ENCODE peak calls at places on chromosomes 3 and 15, in ten cellular contexts. One of them, this sample, is unnamed. For H3K4me1 and H3K9me3, the result is how much of the 10 kb centered on the place peaks cover.

GRCh38 chr3:197957775-197958103 is 2.3 kb upstream of the LMLN start:
- DNase-seq in CD8-positive, alpha-beta memory T cell: no peak
- DNase-seq in cardiac muscle cell: no peak
- DNase-seq in stomach: no peak
- DNase-seq in spleen: no peak
- DNase-seq in esophagus squamous epithelium: no peak
- DNase-seq in tibial artery: no peak
- DNase-seq in suprapubic skin: no peak
- DNase-seq in body of pancreas: no peak
- DNase-seq in right atrium auricular region: no peak
- DNase-seq in this sample: no peak

GRCh38 chr3:13713396-13713795 is 164.5 kb downstream of the FBLN2 start:
- DNase-seq in esophagus squamous epithelium: no peak
- DNase-seq in CD8-positive, alpha-beta memory T cell: no peak
- DNase-seq in right atrium auricular region: peak
- DNase-seq in spleen: peak
- DNase-seq in tibial artery: no peak
- DNase-seq in body of pancreas: no peak
- DNase-seq in stomach: peak
- DNase-seq in suprapubic skin: peak
- DNase-seq in cardiac muscle cell: no peak
- DNase-seq in this sample: no peak

GRCh38 chr3:104952587-104952986 is 414.1 kb upstream of the ALCAM start:
- DNase-seq in tibial artery: no peak
- DNase-seq in stomach: peak
- DNase-seq in CD8-positive, alpha-beta memory T cell: no peak
- DNase-seq in esophagus squamous epithelium: no peak
- DNase-seq in cardiac muscle cell: no peak
- DNase-seq in right atrium auricular region: no peak
- DNase-seq in body of pancreas: peak
- DNase-seq in spleen: no peak
- DNase-seq in suprapubic skin: no peak
- DNase-seq in this sample: no peak

GRCh38 chr15:96948981-96949380 is 618.5 kb downstream of the NR2F2 start:
- DNase-seq in CD8-positive, alpha-beta memory T cell: no peak
- DNase-seq in esophagus squamous epithelium: no peak
- DNase-seq in right atrium auricular region: no peak
- DNase-seq in stomach: no peak
- DNase-seq in body of pancreas: no peak
- DNase-seq in cardiac muscle cell: no peak
- DNase-seq in spleen: no peak
- DNase-seq in tibial artery: no peak
- DNase-seq in suprapubic skin: no peak
- DNase-seq in this sample: no peak

GRCh38 chr3:150063237-150063636 is 92.5 kb upstream of the PFN2 start:
- DNase-seq in body of pancreas: no peak
- DNase-seq in esophagus squamous epithelium: no peak
- DNase-seq in CD8-positive, alpha-beta memory T cell: no peak
- DNase-seq in tibial artery: no peak
- DNase-seq in cardiac muscle cell: no peak
- DNase-seq in stomach: no peak
- DNase-seq in spleen: no peak
- DNase-seq in right atrium auricular region: no peak
- DNase-seq in suprapubic skin: no peak
- DNase-seq in this sample: no peak

GRCh38 chr3:133412511-133413165 is 12.8 kb downstream of the BFSP2 start:
- DNase-seq in body of pancreas: no peak
- DNase-seq in suprapubic skin: no peak
- DNase-seq in spleen: no peak
- DNase-seq in cardiac muscle cell: no peak
- DNase-seq in esophagus squamous epithelium: no peak
- DNase-seq in stomach: no peak
- DNase-seq in right atrium auricular region: peak
- DNase-seq in tibial artery: no peak
- DNase-seq in CD8-positive, alpha-beta memory T cell: no peak
- DNase-seq in this sample: no peak

GRCh38 chr15:28002136-28002861 is 96.8 kb downstream of the OCA2 start:
- DNase-seq in cardiac muscle cell: no peak
- DNase-seq in CD8-positive, alpha-beta memory T cell: no peak
- DNase-seq in suprapubic skin: peak
- DNase-seq in body of pancreas: no peak
- DNase-seq in spleen: no peak
- DNase-seq in tibial artery: no peak
- DNase-seq in esophagus squamous epithelium: no peak
- DNase-seq in right atrium auricular region: peak
- DNase-seq in stomach: no peak
- DNase-seq in this sample: no peak

GRCh38 chr15:96285306-96285705 is 45.2 kb upstream of the NR2F2 start:
- DNase-seq in spleen: no peak
- DNase-seq in right atrium auricular region: no peak
- DNase-seq in CD8-positive, alpha-beta memory T cell: no peak
- DNase-seq in tibial artery: no peak
- DNase-seq in body of pancreas: no peak
- DNase-seq in esophagus squamous epithelium: no peak
- DNase-seq in cardiac muscle cell: no peak
- DNase-seq in stomach: no peak
- DNase-seq in suprapubic skin: no peak
- DNase-seq in this sample: no peak

GRCh38 chr3:160676547-160677303 is at the start of gene ARL14:
- DNase-seq in suprapubic skin: no peak
- DNase-seq in right atrium auricular region: no peak
- DNase-seq in CD8-positive, alpha-beta memory T cell: no peak
- DNase-seq in stomach: peak
- DNase-seq in tibial artery: no peak
- DNase-seq in cardiac muscle cell: no peak
- DNase-seq in body of pancreas: peak
- DNase-seq in esophagus squamous epithelium: no peak
- DNase-seq in spleen: no peak
- DNase-seq in this sample: no peak

GRCh38 chr3:46477756-46478155 is 13.1 kb upstream of the LTF start:
- DNase-seq in stomach: no peak
- DNase-seq in body of pancreas: no peak
- DNase-seq in CD8-positive, alpha-beta memory T cell: no peak
- DNase-seq in cardiac muscle cell: no peak
- DNase-seq in tibial artery: no peak
- DNase-seq in suprapubic skin: peak
- DNase-seq in spleen: no peak
- DNase-seq in right atrium auricular region: peak
- DNase-seq in esophagus squamous epithelium: no peak
- DNase-seq in this sample: peak

GRCh38 chr3:134543113-134543512 is 57.3 kb downstream of the CEP63 start:
- DNase-seq in stomach: no peak
- DNase-seq in CD8-positive, alpha-beta memory T cell: no peak
- DNase-seq in cardiac muscle cell: no peak
- DNase-seq in suprapubic skin: no peak
- DNase-seq in tibial artery: no peak
- DNase-seq in esophagus squamous epithelium: no peak
- DNase-seq in right atrium auricular region: no peak
- DNase-seq in body of pancreas: no peak
- DNase-seq in spleen: peak
- DNase-seq in this sample: no peak

GRCh38 chr3:17580901-17581300 is 161.5 kb downstream of the TBC1D5 start:
- DNase-seq in esophagus squamous epithelium: no peak
- DNase-seq in cardiac muscle cell: no peak
- DNase-seq in body of pancreas: no peak
- DNase-seq in right atrium auricular region: no peak
- DNase-seq in suprapubic skin: no peak
- DNase-seq in tibial artery: no peak
- DNase-seq in stomach: no peak
- DNase-seq in spleen: no peak
- DNase-seq in CD8-positive, alpha-beta memory T cell: no peak
- DNase-seq in this sample: no peak

GRCh38 chr3:115512565-115513410 is 110.5 kb upstream of the GAP43 start:
- DNase-seq in right atrium auricular region: no peak
- DNase-seq in stomach: no peak
- DNase-seq in CD8-positive, alpha-beta memory T cell: no peak
- DNase-seq in spleen: no peak
- DNase-seq in suprapubic skin: no peak
- DNase-seq in cardiac muscle cell: peak
- DNase-seq in esophagus squamous epithelium: no peak
- DNase-seq in body of pancreas: peak
- DNase-seq in tibial artery: no peak
- DNase-seq in this sample: peak

GRCh38 chr3:195770081-195770840 is 41.5 kb downstream of the MUC4 start:
- DNase-seq in esophagus squamous epithelium: no peak
- DNase-seq in body of pancreas: no peak
- DNase-seq in right atrium auricular region: no peak
- DNase-seq in CD8-positive, alpha-beta memory T cell: no peak
- DNase-seq in tibial artery: no peak
- DNase-seq in spleen: peak
- DNase-seq in cardiac muscle cell: no peak
- DNase-seq in stomach: no peak
- DNase-seq in suprapubic skin: peak
- DNase-seq in this sample: no peak

GRCh38 chr3:75737831-75738493 is 47.4 kb downstream of the ZNF717 start:
- DNase-seq in CD8-positive, alpha-beta memory T cell: no peak
- DNase-seq in right atrium auricular region: no peak
- DNase-seq in body of pancreas: no peak
- DNase-seq in spleen: no peak
- DNase-seq in esophagus squamous epithelium: no peak
- DNase-seq in stomach: no peak
- DNase-seq in suprapubic skin: no peak
- DNase-seq in tibial artery: no peak
- DNase-seq in cardiac muscle cell: no peak
- DNase-seq in this sample: no peak

GRCh38 chr3:31384117-31384516 is 148.6 kb upstream of the STT3B start:
- DNase-seq in stomach: no peak
- DNase-seq in body of pancreas: no peak
- DNase-seq in suprapubic skin: no peak
- DNase-seq in tibial artery: no peak
- DNase-seq in spleen: no peak
- DNase-seq in CD8-positive, alpha-beta memory T cell: no peak
- DNase-seq in right atrium auricular region: no peak
- DNase-seq in esophagus squamous epithelium: no peak
- DNase-seq in cardiac muscle cell: no peak
- DNase-seq in this sample: no peak

GRCh38 chr3:50620846-50621245 is 3.9 kb downstream of the MAPKAPK3 start:
- DNase-seq in spleen: no peak
- DNase-seq in body of pancreas: no peak
- DNase-seq in esophagus squamous epithelium: no peak
- DNase-seq in stomach: no peak
- DNase-seq in tibial artery: no peak
- DNase-seq in right atrium auricular region: no peak
- DNase-seq in suprapubic skin: no peak
- DNase-seq in CD8-positive, alpha-beta memory T cell: no peak
- DNase-seq in cardiac muscle cell: no peak
- DNase-seq in this sample: no peak

GRCh38 chr3:75192065-75192658 is 472.0 kb upstream of the FRG2C start:
- DNase-seq in cardiac muscle cell: peak
- DNase-seq in CD8-positive, alpha-beta memory T cell: peak
- DNase-seq in body of pancreas: peak
- DNase-seq in suprapubic skin: no peak
- DNase-seq in right atrium auricular region: no peak
- DNase-seq in tibial artery: no peak
- DNase-seq in stomach: peak
- DNase-seq in esophagus squamous epithelium: no peak
- DNase-seq in spleen: no peak
- DNase-seq in this sample: no peak

GRCh38 chr15:51853987-51854386 is 24.5 kb downstream of the TMOD3 start:
- DNase-seq in body of pancreas: no peak
- DNase-seq in suprapubic skin: no peak
- DNase-seq in esophagus squamous epithelium: no peak
- DNase-seq in right atrium auricular region: no peak
- DNase-seq in stomach: no peak
- DNase-seq in cardiac muscle cell: no peak
- DNase-seq in CD8-positive, alpha-beta memory T cell: no peak
- DNase-seq in tibial artery: no peak
- DNase-seq in spleen: no peak
- DNase-seq in this sample: no peak

GRCh38 chr15:77454956-77455355 is 34.3 kb downstream of the HMG20A start:
- DNase-seq in esophagus squamous epithelium: no peak
- DNase-seq in tibial artery: no peak
- DNase-seq in right atrium auricular region: no peak
- DNase-seq in stomach: no peak
- DNase-seq in cardiac muscle cell: no peak
- DNase-seq in spleen: no peak
- DNase-seq in body of pancreas: no peak
- DNase-seq in suprapubic skin: no peak
- DNase-seq in CD8-positive, alpha-beta memory T cell: no peak
- DNase-seq in this sample: no peak
- H3K4me1 ChIP-seq in esophagus squamous epithelium: under half
- H3K4me1 ChIP-seq in tibial artery: under half
- H3K4me1 ChIP-seq in right atrium auricular region: under half
- H3K4me1 ChIP-seq in stomach: under half
- H3K4me1 ChIP-seq in cardiac muscle cell: under half
- H3K4me1 ChIP-seq in spleen: under half
- H3K4me1 ChIP-seq in body of pancreas: under half
- H3K4me1 ChIP-seq in suprapubic skin: under half
- H3K4me1 ChIP-seq in CD8-positive, alpha-beta memory T cell: under half
- H3K4me1 ChIP-seq in this sample: under half

DNA sequence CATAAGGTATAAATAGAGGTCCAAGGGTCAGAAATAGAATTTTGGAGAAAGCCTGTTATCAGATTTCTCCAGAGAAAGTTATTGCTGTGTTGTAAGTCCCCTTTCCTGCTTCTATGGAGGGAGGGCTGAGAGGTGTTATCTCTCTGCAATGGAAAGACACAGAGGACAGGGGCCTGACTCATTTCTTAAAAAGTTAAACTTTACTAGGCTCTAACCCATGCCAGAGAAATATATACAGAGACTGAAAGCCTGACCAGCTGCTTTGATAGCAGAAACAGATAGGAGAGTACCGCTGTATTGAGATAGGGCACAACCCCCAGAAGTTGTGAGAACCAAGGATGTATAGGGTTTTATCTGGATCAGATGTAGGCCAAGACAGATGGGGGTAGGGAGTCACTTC is 466.7 kb downstream of the FGF12 start:
- DNase-seq in esophagus squamous epithelium: no peak
- DNase-seq in CD8-positive, alpha-beta memory T cell: no peak
- DNase-seq in stomach: no peak
- DNase-seq in spleen: no peak
- DNase-seq in suprapubic skin: no peak
- DNase-seq in tibial artery: no peak
- DNase-seq in cardiac muscle cell: no peak
- DNase-seq in right atrium auricular region: no peak
- DNase-seq in body of pancreas: no peak
- DNase-seq in this sample: no peak
- H3K27ac ChIP-seq in esophagus squamous epithelium: no peak
- H3K27ac ChIP-seq in CD8-positive, alpha-beta memory T cell: no peak
- H3K27ac ChIP-seq in stomach: no peak
- H3K27ac ChIP-seq in spleen: no peak
- H3K27ac ChIP-seq in suprapubic skin: no peak
- H3K27ac ChIP-seq in tibial artery: no peak
- H3K27ac ChIP-seq in cardiac muscle cell: no peak
- H3K27ac ChIP-seq in right atrium auricular region: no peak
- H3K27ac ChIP-seq in body of pancreas: no peak
- H3K27ac ChIP-seq in this sample: no peak

GRCh38 chr15:25093455-25094029 is 138.8 kb downstream of the SNRPN start:
- DNase-seq in spleen: no peak
- DNase-seq in tibial artery: no peak
- DNase-seq in stomach: no peak
- DNase-seq in right atrium auricular region: no peak
- DNase-seq in CD8-positive, alpha-beta memory T cell: no peak
- DNase-seq in suprapubic skin: no peak
- DNase-seq in esophagus squamous epithelium: no peak
- DNase-seq in body of pancreas: no peak
- DNase-seq in cardiac muscle cell: no peak
- DNase-seq in this sample: no peak
- H3K9me3 ChIP-seq in spleen: half or more
- H3K9me3 ChIP-seq in tibial artery: half or more
- H3K9me3 ChIP-seq in stomach: half or more
- H3K9me3 ChIP-seq in right atrium auricular region: half or more
- H3K9me3 ChIP-seq in CD8-positive, alpha-beta memory T cell: under half
- H3K9me3 ChIP-seq in suprapubic skin: under half
- H3K9me3 ChIP-seq in esophagus squamous epithelium: half or more
- H3K9me3 ChIP-seq in body of pancreas: half or more
- H3K9me3 ChIP-seq in cardiac muscle cell: under half
- H3K9me3 ChIP-seq in this sample: under half

GRCh38 chr3:41753651-41754050 is 208.3 kb downstream of the ULK4 start:
- DNase-seq in suprapubic skin: no peak
- DNase-seq in stomach: no peak
- DNase-seq in cardiac muscle cell: no peak
- DNase-seq in CD8-positive, alpha-beta memory T cell: no peak
- DNase-seq in tibial artery: no peak
- DNase-seq in body of pancreas: no peak
- DNase-seq in esophagus squamous epithelium: no peak
- DNase-seq in spleen: no peak
- DNase-seq in right atrium auricular region: no peak
- DNase-seq in this sample: no peak
- H3K4me1 ChIP-seq in suprapubic skin: under half
- H3K4me1 ChIP-seq in stomach: under half
- H3K4me1 ChIP-seq in cardiac muscle cell: under half
- H3K4me1 ChIP-seq in CD8-positive, alpha-beta memory T cell: under half
- H3K4me1 ChIP-seq in tibial artery: under half
- H3K4me1 ChIP-seq in body of pancreas: under half
- H3K4me1 ChIP-seq in esophagus squamous epithelium: under half
- H3K4me1 ChIP-seq in spleen: under half
- H3K4me1 ChIP-seq in right atrium auricular region: under half
- H3K4me1 ChIP-seq in this sample: under half

This sample was measured in ascending aorta.